ENCODE peak calls at places on chromosome 1, in seven cellular contexts. F is activated T-helper 1 cell treated with Interleukin-2 at 50 U/mL for 16 hours; K is stimulated activated CD4-positive, alpha-beta T cell treated with anti-CD3 and anti-CD28 coated beads, Interleukin-15, amount 100 ng/mL, for 24 hours; X is central memory CD8-positive, alpha-beta T cell; U is heart left ventricle; T is activated T-helper 9 cell treated with anti-CD3 and anti-CD28 coated beads, Interleukin-2, amount 50 U/mL, for 16 hours; C is lung. J is an unnamed sample.

GRCh38 chr1:115056395-115056798 is 26.8 kb downstream of the TSHB start:
- DNase-seq in F (no peak), K (no peak), X (no peak), U (no peak), T (no peak), C (no peak), J (no peak)

GRCh38 chr1:17831619-17832018 is 76.5 kb downstream of the ACTL8 start:
- DNase-seq in F (no peak), K (peak), X (no peak), U (peak), T (no peak), C (no peak), J (no peak)

GRCh38 chr1:155069551-155070391 is 6.2 kb downstream of the EFNA4 start:
- DNase-seq in F (no peak), K (no peak), X (no peak), U (no peak), T (no peak), C (no peak), J (no peak)

GRCh38 chr1:54249798-54250497 is 50.0 kb downstream of the MRPL37 start:
- DNase-seq in F (no peak), K (no peak), X (no peak), U (no peak), T (no peak), C (no peak), J (no peak)

GRCh38 chr1:6208723-6209660 is 3.1 kb downstream of the RNF207 start:
- DNase-seq in F (no peak), K (peak), X (no peak), U (peak), T (no peak), C (no peak), J (no peak)

GRCh38 chr1:21337931-21338567 is 47.8 kb upstream of the ECE1 start:
- DNase-seq in F (no peak), K (no peak), X (no peak), U (peak), T (no peak), C (peak), J (no peak)

GRCh38 chr1:56502700-56503245 is 76.6 kb downstream of the PLPP3 start:
- DNase-seq in F (no peak), K (no peak), X (no peak), U (no peak), T (no peak), C (no peak), J (no peak)

GRCh38 chr1:18883079-18883478 is 19.3 kb downstream of the ALDH4A1 start:
- DNase-seq in F (no peak), K (no peak), X (no peak), U (no peak), T (no peak), C (no peak), J (no peak)

J was measured in effector memory CD4-positive, alpha-beta T cell.